ENCODE peak calls at places on chromosomes 3 and 15, in four cellular contexts. Y is CD8-positive, alpha-beta T cell; I is choroid plexus epithelial cell; M is OCI-LY7. C is an unnamed sample.

GRCh38 chr15:71443538-71443937 is 328.3 kb downstream of the THSD4 start:
- DNase-seq in Y (peak; percentile 7), I (peak; percentile 68), M (peak; percentile 34), C (peak; percentile 53)

GRCh38 chr15:83582386-83582785 is 71.5 kb upstream of the ADAMTSL3 start:
- DNase-seq in Y (no peak), I (peak; percentile 42), M (no peak), C (no peak)

GRCh38 chr15:98914626-98915025 is 93.0 kb downstream of the PGPEP1L start:
- DNase-seq in Y (no peak), I (peak; percentile 66), M (no peak), C (peak; percentile 83)

GRCh38 chr3:27960133-27960532 is 238.0 kb upstream of the EOMES start:
- DNase-seq in Y (no peak), I (peak; percentile 0), M (no peak), C (peak; percentile 38)

GRCh38 chr15:35506272-35506870 is 39.6 kb downstream of the DPH6 start:
- DNase-seq in Y (no peak), I (no peak), M (no peak), C (no peak)

GRCh38 chr3:53635041-53635440 is 140.6 kb downstream of the CACNA1D start:
- DNase-seq in Y (no peak), I (no peak), M (no peak), C (no peak)

GRCh38 chr3:57007513-57008415 is 52.7 kb upstream of the SPATA12 start:
- DNase-seq in Y (no peak), I (peak; percentile 90), M (no peak), C (peak; percentile 90)

GRCh38 chr3:64381369-64381768 is 156.1 kb upstream of the PRICKLE2 start:
- DNase-seq in Y (no peak), I (no peak), M (no peak), C (no peak)

GRCh38 chr15:89129123-89129815 is 41.0 kb downstream of the ABHD2 start:
- DNase-seq in Y (peak; percentile 46), I (peak; percentile 52), M (peak; percentile 58), C (no peak)

GRCh38 chr3:60555704-60556340 is 695.4 kb downstream of the FHIT start:
- DNase-seq in Y (no peak), I (peak; percentile 15), M (peak; percentile 20), C (peak; percentile 77)

GRCh38 chr3:16176391-16177030 is 2.0 kb downstream of the GALNT15 start:
- DNase-seq in Y (no peak), I (no peak), M (no peak), C (no peak)

GRCh38 chr3:178310833-178311380 is 225.3 kb upstream of the KCNMB2 start:
- DNase-seq in Y (no peak), I (no peak), M (no peak), C (no peak)

GRCh38 chr3:43770426-43771103 is 79.8 kb downstream of the ABHD5 start:
- DNase-seq in Y (peak; percentile 8), I (peak; percentile 23), M (no peak), C (no peak)

GRCh38 chr3:173037840-173038483 is 103.1 kb downstream of the SPATA16 start:
- DNase-seq in Y (no peak), I (no peak), M (no peak), C (no peak)

GRCh38 chr3:128009952-128010846 is 42.0 kb upstream of the SEC61A1 start:
- DNase-seq in Y (no peak), I (peak; percentile 53), M (no peak), C (peak; percentile 2)

GRCh38 chr3:195105841-195106417 is 165.0 kb downstream of the XXYLT1 start:
- DNase-seq in Y (no peak), I (peak; percentile 23), M (no peak), C (no peak)

GRCh38 chr15:71124937-71125755 is 9.9 kb downstream of the THSD4 start:
- DNase-seq in Y (no peak), I (peak; percentile 52), M (no peak), C (peak; percentile 67)

GRCh38 chr15:71653986-71654713 is 156.2 kb upstream of the NR2E3 start:
- DNase-seq in Y (no peak), I (no peak), M (no peak), C (no peak)

GRCh38 chr15:34182942-34183341 is 27.0 kb downstream of the KATNBL1 start:
- DNase-seq in Y (no peak), I (no peak), M (no peak), C (no peak)

GRCh38 chr3:66098436-66098835 is 59.7 kb upstream of the MAGI1 start:
- DNase-seq in Y (no peak), I (peak; percentile 44), M (no peak), C (peak; percentile 10)

GRCh38 chr15:47756872-47757271 is 39.6 kb downstream of the SEMA6D start:
- DNase-seq in Y (no peak), I (peak; percentile 82), M (no peak), C (peak; percentile 79)

GRCh38 chr3:57700737-57701136 is 7.9 kb upstream of the DENND6A start:
- DNase-seq in Y (no peak), I (no peak), M (no peak), C (no peak)

GRCh38 chr3:63370094-63370493 is 92.0 kb downstream of the SYNPR start:
- DNase-seq in Y (no peak), I (no peak), M (no peak), C (no peak)

GRCh38 chr3:172276103-172276502 is 172.2 kb downstream of the GHSR start:
- DNase-seq in Y (no peak), I (no peak), M (peak; percentile 31), C (no peak)

GRCh38 chr15:44193651-44194396 is 1.2 kb downstream of the FRMD5 start:
- DNase-seq in Y (no peak), I (peak; percentile 51), M (no peak), C (peak; percentile 37)

GRCh38 chr3:163838769-163839168 is 1239.5 kb downstream of the SI start:
- DNase-seq in Y (no peak), I (no peak), M (no peak), C (no peak)

DNA sequence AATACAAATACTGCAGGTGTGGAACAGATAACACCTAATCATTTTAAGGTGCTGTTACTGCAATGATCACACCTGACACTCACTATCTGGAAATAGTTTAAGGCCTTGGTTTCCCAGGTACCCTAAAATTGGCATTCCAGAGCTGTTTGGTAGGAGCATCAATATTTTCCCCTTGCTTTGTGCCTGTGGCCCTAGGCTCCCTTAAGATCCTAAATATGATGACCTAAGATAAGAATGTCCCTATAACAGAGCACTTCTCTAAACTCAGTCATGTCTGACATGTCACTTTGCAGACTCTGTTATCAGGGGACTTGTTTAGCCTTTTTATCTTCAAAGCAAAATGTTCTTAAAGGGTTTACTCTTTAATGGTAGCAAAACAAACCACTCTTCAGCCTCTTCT is 115.9 kb upstream of the STRIT1 start:
- DNase-seq in Y (no peak), I (no peak), M (no peak), C (no peak)
- TF ChIP-seq CTCF in Y (no peak), I (no peak), M (no peak), C (no peak)

GRCh38 chr3:116087431-116087830 is 357.9 kb downstream of the LSAMP start:
- DNase-seq in Y (no peak), I (no peak), M (no peak), C (no peak)

GRCh38 chr3:116083686-116084085 is 361.6 kb downstream of the LSAMP start:
- DNase-seq in Y (no peak), I (no peak), M (no peak), C (peak; percentile 22)

GRCh38 chr3:116085456-116085855 is 359.8 kb downstream of the LSAMP start:
- DNase-seq in Y (no peak), I (no peak), M (no peak), C (no peak)
- H3K4me3 ChIP-seq in Y (no peak overlapping the region), I (no peak overlapping the region), M (no peak overlapping the region), C (no peak overlapping the region)

DNA sequence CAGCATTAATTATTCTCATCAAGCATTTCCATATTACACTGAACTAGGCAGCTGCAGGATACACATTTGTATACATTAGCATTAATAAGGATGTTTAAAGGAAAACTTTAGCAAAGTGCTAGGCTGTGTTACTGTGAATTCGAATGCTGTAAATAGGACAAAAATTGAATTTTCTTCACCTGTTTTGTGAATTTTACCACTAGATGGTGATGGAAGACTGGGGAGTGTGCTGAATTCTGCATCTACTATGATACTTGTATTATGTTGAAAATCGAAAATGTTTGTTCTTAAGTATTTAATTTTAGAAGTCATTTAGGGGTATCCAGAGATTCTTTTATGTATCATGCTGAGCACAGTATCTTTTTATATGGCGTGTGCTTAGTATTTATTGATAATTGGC is 12.3 kb upstream of the P2RY14 start:
- DNase-seq in Y (no peak), I (peak; percentile 80), M (no peak), C (peak; percentile 64)
- TF ChIP-seq CTCF in Y (no peak), I (peak; percentile 68), M (peak; percentile 44), C (peak; percentile 43)

GRCh38 chr15:39491917-39492490 is 88.9 kb upstream of the THBS1 start:
- DNase-seq in Y (no peak), I (no peak), M (no peak), C (no peak)
- H3K4me3 ChIP-seq in Y (no peak overlapping the region), I (no peak overlapping the region), M (no peak overlapping the region), C (no peak overlapping the region)

GRCh38 chr3:51391075-51391565 is at the start of gene RBM15B:
- DNase-seq in Y (peak; percentile 96), I (peak; percentile 98), M (peak; percentile 98), C (peak; percentile 97)
- TF ChIP-seq CTCF in Y (peak; percentile 70), I (peak; percentile 82), M (peak; percentile 40), C (peak; percentile 87)

GRCh38 chr3:147410126-147410517 is 957 bp downstream of the ZIC1 start:
- DNase-seq in Y (no peak), I (peak; percentile 54), M (no peak), C (peak; percentile 63)
- H3K4me3 ChIP-seq in Y (no peak overlapping the region), I (peak overlapping the region; percentile 90), M (no peak overlapping the region), C (peak overlapping the region; percentile 89)

DNA sequence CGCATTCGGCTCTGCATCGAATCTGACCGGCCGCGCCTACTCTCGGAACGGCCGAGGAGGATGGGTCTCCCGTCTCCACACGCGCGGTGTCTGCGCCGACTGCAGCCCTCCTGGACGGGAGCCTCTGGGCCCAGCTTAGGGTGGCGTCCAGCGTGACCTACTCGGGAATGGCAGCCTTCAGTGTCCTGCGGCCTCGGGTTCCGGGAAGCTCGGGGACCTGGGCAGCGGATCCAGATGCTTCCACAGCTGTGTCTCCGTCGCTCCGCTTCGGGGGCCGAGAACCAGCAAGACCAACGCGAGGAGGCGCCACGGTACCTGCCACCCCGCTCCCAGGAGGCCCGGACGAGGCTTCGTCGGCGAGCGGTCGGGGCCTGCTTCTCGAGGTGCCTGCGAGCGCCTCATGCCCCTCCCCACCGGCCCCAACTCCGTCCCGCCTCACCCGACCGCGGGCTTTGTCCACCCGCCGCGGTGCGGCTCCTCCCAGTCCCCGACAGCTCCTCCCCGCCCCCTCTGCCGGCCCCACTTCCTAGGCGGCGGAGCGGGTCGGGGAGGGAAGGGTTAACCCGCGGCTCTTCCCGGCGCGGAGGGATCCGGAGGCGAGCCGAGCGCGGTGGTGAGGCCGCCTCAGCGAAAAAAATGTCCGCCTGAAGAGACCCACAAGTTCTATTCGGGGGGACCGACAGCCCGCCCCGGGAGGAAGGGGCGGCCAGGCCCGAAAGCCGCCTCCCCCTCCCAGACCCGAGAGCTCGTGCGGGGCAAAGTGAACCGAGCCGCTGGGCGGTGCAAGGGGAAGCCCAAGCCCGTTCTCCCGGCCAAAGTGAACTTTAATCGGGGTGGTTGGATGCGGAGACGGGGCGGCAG is at the start of gene TCF12:
- DNase-seq in Y (peak; percentile 78), I (peak; percentile 98), M (peak; percentile 95), C (peak; percentile 98)
- TF ChIP-seq CTCF in Y (peak; percentile 50), I (peak; percentile 65), M (peak; percentile 58), C (peak; percentile 48)

GRCh38 chr3:170277833-170278586 is 55.8 kb downstream of the PRKCI start:
- DNase-seq in Y (no peak), I (peak; percentile 32), M (peak; percentile 9), C (peak; percentile 41)
- H3K4me3 ChIP-seq in Y (peak overlapping the region; percentile 26), I (no peak overlapping the region), M (no peak overlapping the region), C (no peak overlapping the region)